ENCODE peak calls at places on chromosomes 2 and 18, in eight cellular contexts. Z is colonic mucosa; Y is Jurkat, Clone E6-1; R is BJ; E is foreskin fibroblast; H is thoracic aorta; P is HL-60; A is kidney epithelial cell. W is an unnamed sample.

GRCh38 chr2:92073815-92074548 is 2797.2 kb upstream of the TEKT4 start:
- DNase-seq in A (no peak), P (no peak), Z (no peak), R (no peak), Y (no peak), E (no peak), H (no peak), W (no peak)

GRCh38 chr18:48771641-48772380 is 179.0 kb downstream of the SMAD7 start:
- DNase-seq in E (no peak), Z (no peak), Y (no peak), A (no peak), P (peak), H (no peak), R (no peak), W (no peak)

GRCh38 chr2:16189019-16189850 is 248.9 kb downstream of the MYCN start:
- DNase-seq in R (no peak), A (peak), Y (no peak), E (no peak), P (no peak), Z (no peak), H (no peak), W (no peak)

GRCh38 chr2:28589746-28590463 is 94.0 kb downstream of the PLB1 start:
- DNase-seq in E (no peak), R (no peak), Z (no peak), P (no peak), A (no peak), H (no peak), Y (no peak), W (no peak)

GRCh38 chr2:233346374-233346773 is 7.9 kb upstream of the DGKD start:
- DNase-seq in Z (no peak), P (no peak), Y (no peak), H (no peak), A (no peak), R (no peak), E (no peak), W (no peak)

GRCh38 chr2:12661472-12661871 is 55.3 kb upstream of the TRIB2 start:
- DNase-seq in E (no peak), A (no peak), Z (no peak), H (no peak), Y (no peak), P (no peak), R (no peak), W (no peak)

GRCh38 chr18:76980663-76981387 is 151.8 kb downstream of the MBP start:
- DNase-seq in R (no peak), E (no peak), P (no peak), Z (peak), A (no peak), Y (no peak), H (no peak), W (no peak)

GRCh38 chr18:57585846-57586242 is 658 bp downstream of the FECH start:
- DNase-seq in P (no peak), A (no peak), H (no peak), Y (no peak), R (no peak), Z (no peak), E (no peak), W (peak)

GRCh38 chr2:190835303-190835930 is 45.2 kb upstream of the GLS start:
- DNase-seq in P (no peak), H (peak), Y (no peak), E (peak), A (peak), Z (no peak), R (peak), W (no peak)

GRCh38 chr2:51813245-51813644 is 781.3 kb upstream of the NRXN1 start:
- DNase-seq in H (no peak), E (no peak), R (no peak), Y (no peak), P (no peak), Z (no peak), A (no peak), W (no peak)

GRCh38 chr18:24234330-24234729 is 95.5 kb downstream of the CABYR start:
- DNase-seq in H (no peak), Y (no peak), A (no peak), Z (no peak), P (no peak), E (no peak), R (no peak), W (no peak)

GRCh38 chr18:54812885-54813284 is 15.4 kb upstream of the RAB27B start:
- DNase-seq in A (no peak), E (no peak), P (no peak), Z (no peak), Y (peak), R (no peak), H (no peak), W (peak)

GRCh38 chr2:240989451-240990265 is 8.8 kb upstream of the SNED1 start:
- DNase-seq in P (no peak), A (no peak), E (no peak), Z (no peak), R (no peak), H (no peak), Y (no peak), W (peak)

GRCh38 chr2:36965751-36966369 is 476 bp downstream of the STRN start:
- DNase-seq in H (peak), E (no peak), R (no peak), A (no peak), Y (no peak), Z (peak), P (peak), W (peak)

GRCh38 chr18:79481041-79481790 is 85.5 kb downstream of the NFATC1 start:
- DNase-seq in E (no peak), Z (no peak), R (no peak), H (no peak), P (no peak), Y (no peak), A (no peak), W (no peak)

GRCh38 chr2:69483024-69483423 is 45.8 kb upstream of the NFU1 start:
- DNase-seq in P (no peak), Z (no peak), R (no peak), A (no peak), Y (no peak), E (no peak), H (no peak), W (no peak)

GRCh38 chr18:22337878-22338277 is 79.8 kb downstream of the CTAGE1 start:
- DNase-seq in A (no peak), Y (no peak), H (no peak), Z (no peak), E (no peak), P (no peak), R (no peak), W (no peak)
- H3K4me3 ChIP-seq in A (no peak), Y (no peak), H (no peak), Z (no peak), E (no peak), P (no peak), R (no peak), W (no peak)

GRCh38 chr2:105394951-105395611 is 3.8 kb downstream of the FHL2 start:
- DNase-seq in R (no peak), A (no peak), E (no peak), Y (no peak), H (no peak), P (no peak), Z (no peak), W (no peak)
- H3K4me3 ChIP-seq in R (peak), A (peak), E (peak), Y (no peak), H (no peak), P (no peak), Z (peak), W (no peak)

GRCh38 chr2:6780765-6781274 is 84.9 kb downstream of the CMPK2 start:
- DNase-seq in H (no peak), P (peak), Z (peak), R (no peak), E (no peak), A (peak), Y (peak), W (peak)
- H3K4me3 ChIP-seq in H (peak), P (no peak), Z (no peak), R (no peak), E (no peak), A (no peak), Y (no peak), W (no peak)

GRCh38 chr2:975095-975494 is 24.4 kb downstream of the SNTG2 start:
- DNase-seq in H (no peak), R (no peak), A (no peak), P (no peak), Y (no peak), E (no peak), Z (no peak), W (no peak)
- H3K4me3 ChIP-seq in H (no peak), R (no peak), A (no peak), P (no peak), Y (no peak), E (no peak), Z (no peak), W (no peak)

W was measured in MM.1S.